ENCODE peak calls at places on chromosomes 2 and 18, in four cellular contexts. T is HCT116, R is activated gamma-delta T cell treated with Interleukin-2 at 50 U/mL for 16 hours, Y is NCI-H2227 treated with DMSO at 0.1 percent for 48 hours. E is an unnamed sample.

GRCh38 chr2:61029533-61029932 is 11.5 kb upstream of the PUS10 start:
- DNase-seq in T (no peak), R (no peak), Y (no peak), E (no peak)

GRCh38 chr2:177797808-177798207 is 274.8 kb downstream of the PDE11A start:
- DNase-seq in T (no peak), R (no peak), Y (no peak), E (no peak)

GRCh38 chr2:214465386-214466146 is 54.7 kb downstream of the VWC2L start:
- DNase-seq in T (no peak), R (no peak), Y (no peak), E (no peak)

GRCh38 chr18:43589611-43590151 is 312.4 kb upstream of the SYT4 start:
- DNase-seq in T (no peak), R (no peak), Y (no peak), E (no peak)

GRCh38 chr18:67599277-67599676 is 82.8 kb upstream of the DSEL start:
- DNase-seq in T (no peak), R (no peak), Y (no peak), E (no peak)

GRCh38 chr2:220779918-220780317 is 792.2 kb downstream of the EPHA4 start:
- DNase-seq in T (no peak), R (no peak), Y (no peak), E (no peak)

GRCh38 chr18:10661333-10661732 is 135.5 kb downstream of the NAPG start:
- DNase-seq in T (no peak), R (no peak), Y (no peak), E (no peak)

GRCh38 chr2:96819101-96819875 is 3.2 kb downstream of the CNNM3 start:
- DNase-seq in T (no peak), R (no peak), Y (no peak), E (no peak)

GRCh38 chr2:207041279-207041678 is 102.0 kb downstream of the CPO start:
- DNase-seq in T (no peak), R (no peak), Y (no peak), E (no peak)

GRCh38 chr18:49795612-49796552 is 17.5 kb downstream of the ACAA2 start:
- DNase-seq in T (no peak), R (no peak), Y (no peak), E (no peak)

GRCh38 chr18:13219012-13219396 is 444 bp downstream of the LDLRAD4 start:
- DNase-seq in T (no peak), R (no peak), Y (no peak), E (no peak)

GRCh38 chr2:239832995-239833727 is 192.0 kb downstream of the NDUFA10 start:
- DNase-seq in T (no peak), R (no peak), Y (no peak), E (no peak)

GRCh38 chr2:37560241-37560848 is 111.1 kb downstream of the CDC42EP3 start:
- DNase-seq in T (no peak), R (no peak), Y (no peak), E (no peak)

GRCh38 chr2:234861841-234862735 is 89.7 kb upstream of the SH3BP4 start:
- DNase-seq in T (no peak), R (no peak), Y (no peak), E (no peak)

GRCh38 chr2:123688504-123688903 is 336.6 kb upstream of the CNTNAP5 start:
- DNase-seq in T (no peak), R (no peak), Y (no peak), E (no peak)

GRCh38 chr18:29979884-29980283 is 1062.7 kb downstream of the DSC3 start:
- DNase-seq in T (no peak), R (no peak), Y (no peak), E (no peak)

GRCh38 chr2:236546561-236546961 is 23.1 kb upstream of the ACKR3 start:
- DNase-seq in T (no peak), R (peak; percentile 38), Y (no peak), E (no peak)

GRCh38 chr2:19819097-19820065 is 82.4 kb downstream of the TTC32 start:
- DNase-seq in T (peak; percentile 56), R (no peak), Y (no peak), E (peak; percentile 65)

GRCh38 chr2:47373747-47374146 is 29.2 kb upstream of the MSH2 start:
- DNase-seq in T (no peak), R (no peak), Y (peak; percentile 11), E (peak; percentile 48)

GRCh38 chr2:64338910-64339500 is 115.0 kb upstream of the LGALSL start:
- DNase-seq in T (no peak), R (peak; percentile 65), Y (no peak), E (no peak)

GRCh38 chr2:120720176-120720575 is 15.5 kb upstream of the GLI2 start:
- DNase-seq in T (no peak), R (no peak), Y (no peak), E (no peak)

GRCh38 chr2:240129311-240129710 is 6.8 kb downstream of the COPS9 start:
- DNase-seq in T (no peak), R (no peak), Y (no peak), E (no peak)

GRCh38 chr2:232543928-232544631 is 4.6 kb downstream of the CHRNG start:
- DNase-seq in T (no peak), R (no peak), Y (no peak), E (no peak)

GRCh38 chr2:40251146-40251545 is 200.7 kb downstream of the SLC8A1 start:
- DNase-seq in T (no peak), R (no peak), Y (peak; percentile 86), E (peak; percentile 17)